ENCODE peak calls at places on chromosomes 11 and 22, in ten cellular contexts. One of them, this sample, is unnamed.

GRCh38 chr11:1297576-1298473 is 11.6 kb downstream of the TOLLIP start:
- DNase-seq in NCI-H1092: no peak
- DNase-seq in effector memory CD4-positive, alpha-beta T cell: no peak
- DNase-seq in hypothalamus: no peak
- DNase-seq in NCI-H2081: peak
- DNase-seq in ACHN: no peak
- DNase-seq in activated CD4-positive, alpha-beta T cell treated with anti-CD3 and anti-CD28 coated beads, Interleukin-2, amount 50 U/mL, for 24 hours: no peak
- DNase-seq in GM12891: no peak
- DNase-seq in activated CD8-positive, alpha-beta memory T cell treated with anti-CD3 and anti-CD28 coated beads, Interleukin-2, amount 50 U/mL, for 48 hours: no peak
- DNase-seq in ELR: no peak
- DNase-seq in this sample: no peak

GRCh38 chr11:73651252-73651651 is 4.9 kb downstream of the PLEKHB1 start:
- DNase-seq in NCI-H2081: no peak
- DNase-seq in hypothalamus: no peak
- DNase-seq in effector memory CD4-positive, alpha-beta T cell: no peak
- DNase-seq in ACHN: no peak
- DNase-seq in NCI-H1092: no peak
- DNase-seq in GM12891: no peak
- DNase-seq in activated CD8-positive, alpha-beta memory T cell treated with anti-CD3 and anti-CD28 coated beads, Interleukin-2, amount 50 U/mL, for 48 hours: no peak
- DNase-seq in activated CD4-positive, alpha-beta T cell treated with anti-CD3 and anti-CD28 coated beads, Interleukin-2, amount 50 U/mL, for 24 hours: no peak
- DNase-seq in ELR: no peak
- DNase-seq in this sample: no peak

GRCh38 chr11:95282337-95282751 is 51.3 kb upstream of the SESN3 start:
- DNase-seq in activated CD4-positive, alpha-beta T cell treated with anti-CD3 and anti-CD28 coated beads, Interleukin-2, amount 50 U/mL, for 24 hours: no peak
- DNase-seq in NCI-H2081: no peak
- DNase-seq in GM12891: no peak
- DNase-seq in hypothalamus: no peak
- DNase-seq in NCI-H1092: no peak
- DNase-seq in activated CD8-positive, alpha-beta memory T cell treated with anti-CD3 and anti-CD28 coated beads, Interleukin-2, amount 50 U/mL, for 48 hours: no peak
- DNase-seq in effector memory CD4-positive, alpha-beta T cell: no peak
- DNase-seq in ELR: no peak
- DNase-seq in ACHN: no peak
- DNase-seq in this sample: no peak

GRCh38 chr11:45896392-45897068 is 10.5 kb downstream of the FREY1 start:
- DNase-seq in hypothalamus: no peak
- DNase-seq in activated CD8-positive, alpha-beta memory T cell treated with anti-CD3 and anti-CD28 coated beads, Interleukin-2, amount 50 U/mL, for 48 hours: no peak
- DNase-seq in ELR: no peak
- DNase-seq in ACHN: no peak
- DNase-seq in activated CD4-positive, alpha-beta T cell treated with anti-CD3 and anti-CD28 coated beads, Interleukin-2, amount 50 U/mL, for 24 hours: no peak
- DNase-seq in NCI-H2081: peak
- DNase-seq in effector memory CD4-positive, alpha-beta T cell: no peak
- DNase-seq in NCI-H1092: peak
- DNase-seq in GM12891: no peak
- DNase-seq in this sample: no peak

GRCh38 chr22:33126881-33127280 is 68.7 kb upstream of the SYN3 start:
- DNase-seq in NCI-H2081: no peak
- DNase-seq in effector memory CD4-positive, alpha-beta T cell: no peak
- DNase-seq in activated CD8-positive, alpha-beta memory T cell treated with anti-CD3 and anti-CD28 coated beads, Interleukin-2, amount 50 U/mL, for 48 hours: no peak
- DNase-seq in ACHN: peak
- DNase-seq in hypothalamus: no peak
- DNase-seq in activated CD4-positive, alpha-beta T cell treated with anti-CD3 and anti-CD28 coated beads, Interleukin-2, amount 50 U/mL, for 24 hours: no peak
- DNase-seq in ELR: no peak
- DNase-seq in NCI-H1092: peak
- DNase-seq in GM12891: no peak
- DNase-seq in this sample: no peak

GRCh38 chr22:38240734-38241252 is 32.0 kb downstream of the TMEM184B start:
- DNase-seq in effector memory CD4-positive, alpha-beta T cell: no peak
- DNase-seq in GM12891: no peak
- DNase-seq in NCI-H1092: no peak
- DNase-seq in hypothalamus: peak
- DNase-seq in activated CD4-positive, alpha-beta T cell treated with anti-CD3 and anti-CD28 coated beads, Interleukin-2, amount 50 U/mL, for 24 hours: no peak
- DNase-seq in activated CD8-positive, alpha-beta memory T cell treated with anti-CD3 and anti-CD28 coated beads, Interleukin-2, amount 50 U/mL, for 48 hours: no peak
- DNase-seq in ELR: peak
- DNase-seq in NCI-H2081: no peak
- DNase-seq in ACHN: peak
- DNase-seq in this sample: no peak

GRCh38 chr22:23574371-23574811 is 5.7 kb downstream of the IGLL1 start:
- DNase-seq in ACHN: no peak
- DNase-seq in NCI-H1092: no peak
- DNase-seq in ELR: no peak
- DNase-seq in activated CD8-positive, alpha-beta memory T cell treated with anti-CD3 and anti-CD28 coated beads, Interleukin-2, amount 50 U/mL, for 48 hours: no peak
- DNase-seq in effector memory CD4-positive, alpha-beta T cell: no peak
- DNase-seq in GM12891: no peak
- DNase-seq in activated CD4-positive, alpha-beta T cell treated with anti-CD3 and anti-CD28 coated beads, Interleukin-2, amount 50 U/mL, for 24 hours: no peak
- DNase-seq in NCI-H2081: no peak
- DNase-seq in hypothalamus: no peak
- DNase-seq in this sample: no peak

GRCh38 chr22:17199131-17199731 is 20.0 kb downstream of the ADA2 start:
- DNase-seq in ELR: no peak
- DNase-seq in ACHN: no peak
- DNase-seq in effector memory CD4-positive, alpha-beta T cell: no peak
- DNase-seq in activated CD8-positive, alpha-beta memory T cell treated with anti-CD3 and anti-CD28 coated beads, Interleukin-2, amount 50 U/mL, for 48 hours: no peak
- DNase-seq in NCI-H2081: no peak
- DNase-seq in activated CD4-positive, alpha-beta T cell treated with anti-CD3 and anti-CD28 coated beads, Interleukin-2, amount 50 U/mL, for 24 hours: no peak
- DNase-seq in GM12891: no peak
- DNase-seq in hypothalamus: peak
- DNase-seq in NCI-H1092: no peak
- DNase-seq in this sample: no peak

GRCh38 chr11:45045692-45046471 is 95.2 kb upstream of the TP53I11 start:
- DNase-seq in NCI-H2081: no peak
- DNase-seq in effector memory CD4-positive, alpha-beta T cell: no peak
- DNase-seq in hypothalamus: no peak
- DNase-seq in activated CD4-positive, alpha-beta T cell treated with anti-CD3 and anti-CD28 coated beads, Interleukin-2, amount 50 U/mL, for 24 hours: no peak
- DNase-seq in ELR: peak
- DNase-seq in NCI-H1092: no peak
- DNase-seq in ACHN: peak
- DNase-seq in activated CD8-positive, alpha-beta memory T cell treated with anti-CD3 and anti-CD28 coated beads, Interleukin-2, amount 50 U/mL, for 48 hours: no peak
- DNase-seq in GM12891: no peak
- DNase-seq in this sample: no peak

GRCh38 chr11:128759597-128759996 is 65.7 kb downstream of the FLI1 start:
- DNase-seq in NCI-H2081: no peak
- DNase-seq in activated CD8-positive, alpha-beta memory T cell treated with anti-CD3 and anti-CD28 coated beads, Interleukin-2, amount 50 U/mL, for 48 hours: no peak
- DNase-seq in activated CD4-positive, alpha-beta T cell treated with anti-CD3 and anti-CD28 coated beads, Interleukin-2, amount 50 U/mL, for 24 hours: no peak
- DNase-seq in NCI-H1092: no peak
- DNase-seq in hypothalamus: no peak
- DNase-seq in effector memory CD4-positive, alpha-beta T cell: no peak
- DNase-seq in ACHN: no peak
- DNase-seq in GM12891: no peak
- DNase-seq in ELR: peak
- DNase-seq in this sample: no peak

GRCh38 chr11:95256204-95256819 is 25.3 kb upstream of the SESN3 start:
- DNase-seq in ELR: no peak
- DNase-seq in effector memory CD4-positive, alpha-beta T cell: no peak
- DNase-seq in GM12891: no peak
- DNase-seq in NCI-H1092: no peak
- DNase-seq in ACHN: no peak
- DNase-seq in hypothalamus: no peak
- DNase-seq in activated CD8-positive, alpha-beta memory T cell treated with anti-CD3 and anti-CD28 coated beads, Interleukin-2, amount 50 U/mL, for 48 hours: no peak
- DNase-seq in activated CD4-positive, alpha-beta T cell treated with anti-CD3 and anti-CD28 coated beads, Interleukin-2, amount 50 U/mL, for 24 hours: no peak
- DNase-seq in NCI-H2081: no peak
- DNase-seq in this sample: peak

GRCh38 chr11:69357458-69358397 is 63.8 kb downstream of the MYEOV start:
- DNase-seq in hypothalamus: no peak
- DNase-seq in GM12891: no peak
- DNase-seq in activated CD8-positive, alpha-beta memory T cell treated with anti-CD3 and anti-CD28 coated beads, Interleukin-2, amount 50 U/mL, for 48 hours: peak
- DNase-seq in NCI-H1092: no peak
- DNase-seq in NCI-H2081: no peak
- DNase-seq in activated CD4-positive, alpha-beta T cell treated with anti-CD3 and anti-CD28 coated beads, Interleukin-2, amount 50 U/mL, for 24 hours: no peak
- DNase-seq in ACHN: no peak
- DNase-seq in ELR: no peak
- DNase-seq in effector memory CD4-positive, alpha-beta T cell: no peak
- DNase-seq in this sample: no peak